ENCODE peak calls at places on chromosomes 6 and 20, in eight cellular contexts. L is adrenal gland, T is BJ, U is breast epithelium, F is spleen, H is Peyer's patch, P is ascending aorta, M is adipocyte. I is an unnamed sample. For H3K27me3, the result is how much of the 10 kb centered on the place peaks cover.

GRCh38 chr6:138346302-138347195 is 31.2 kb upstream of the SMIM28 start:
- DNase-seq in L (no peak), T (peak), U (no peak), F (no peak), H (no peak), P (no peak), M (peak), I (peak)

GRCh38 chr6:11427827-11428245 is 109.7 kb upstream of the TMEM170B start:
- DNase-seq in L (no peak), T (no peak), U (no peak), F (no peak), H (no peak), P (no peak), M (no peak), I (no peak)

GRCh38 chr6:136921936-136922679 is at the start of gene SLC35D3:
- DNase-seq in L (peak), T (no peak), U (no peak), F (peak), H (no peak), P (no peak), M (peak), I (no peak)

GRCh38 chr20:33656010-33656782 is 5.9 kb upstream of the C20orf144 start:
- DNase-seq in L (peak), T (no peak), U (no peak), F (peak), H (no peak), P (no peak), M (no peak), I (no peak)

GRCh38 chr6:41503841-41504525 is 42.2 kb upstream of the FOXP4 start:
- DNase-seq in L (no peak), T (no peak), U (peak), F (no peak), H (no peak), P (no peak), M (peak), I (no peak)

GRCh38 chr6:87154641-87155271 is 609 bp upstream of the ZNF292 start:
- DNase-seq in L (no peak), T (no peak), U (no peak), F (no peak), H (no peak), P (no peak), M (peak), I (peak)

GRCh38 chr6:75101896-75102680 is 103.8 kb downstream of the COL12A1 start:
- DNase-seq in L (no peak), T (peak), U (no peak), F (no peak), H (no peak), P (no peak), M (peak), I (no peak)

GRCh38 chr6:41602864-41603608 is 35.2 kb upstream of the MDFI start:
- DNase-seq in L (peak), T (no peak), U (peak), F (peak), H (peak), P (no peak), M (peak), I (peak)

GRCh38 chr6:21064716-21065340 is 528.7 kb upstream of the SOX4 start:
- DNase-seq in L (no peak), T (peak), U (no peak), F (no peak), H (no peak), P (no peak), M (peak), I (no peak)

GRCh38 chr6:38283734-38284362 is 355.9 kb downstream of the BTBD9 start:
- DNase-seq in L (no peak), T (no peak), U (no peak), F (no peak), H (no peak), P (no peak), M (no peak), I (peak)

GRCh38 chr6:132020138-132020551 is 69.0 kb upstream of the CCN2 start:
- DNase-seq in L (peak), T (no peak), U (peak), F (no peak), H (no peak), P (peak), M (peak), I (peak)

GRCh38 chr6:100138346-100139022 is 144.5 kb upstream of the MCHR2 start:
- DNase-seq in L (no peak), T (no peak), U (no peak), F (no peak), H (no peak), P (no peak), M (no peak), I (no peak)

GRCh38 chr6:5537967-5538366 is 276.7 kb downstream of the FARS2 start:
- DNase-seq in L (no peak), T (peak), U (no peak), F (no peak), H (no peak), P (no peak), M (peak), I (peak)

DNA sequence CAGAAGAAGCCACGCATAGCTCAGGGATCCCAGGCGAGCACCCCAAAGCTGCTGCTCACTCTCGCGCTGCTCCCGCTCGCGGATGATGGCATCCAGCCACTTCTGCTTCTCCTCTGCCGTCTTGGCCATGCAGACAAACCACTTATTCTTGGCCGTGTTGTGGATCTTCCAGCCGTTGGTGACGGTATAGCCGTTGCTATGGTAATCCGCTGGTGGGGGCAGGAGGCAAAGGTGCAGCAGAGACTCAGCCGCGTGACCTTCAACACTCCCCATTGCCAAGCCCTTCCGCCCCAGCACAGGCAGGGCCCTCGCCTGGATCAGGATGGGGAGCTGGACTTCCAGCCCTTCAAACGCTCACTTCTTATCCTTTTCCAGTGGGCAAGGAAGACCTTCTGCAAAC is 136.9 kb downstream of the PREX1 start:
- DNase-seq in L (peak), T (no peak), U (no peak), F (peak), H (no peak), P (no peak), M (no peak), I (no peak)
- H3K27me3 ChIP-seq in L (under half), T (under half), U (under half), F (under half), H (under half), P (under half), M (under half), I (under half)

GRCh38 chr6:107320126-107320525 is 139.2 kb downstream of the PDSS2 start:
- DNase-seq in L (no peak), T (no peak), U (no peak), F (no peak), H (no peak), P (no peak), M (peak), I (no peak)
- H3K27me3 ChIP-seq in L (under half), T (under half), U (under half), F (under half), H (under half), P (under half), M (under half), I (under half)

GRCh38 chr20:2691663-2692035 is 931 bp upstream of the EBF4 start:
- DNase-seq in L (no peak), T (no peak), U (no peak), F (no peak), H (no peak), P (no peak), M (no peak), I (no peak)

GRCh38 chr20:2691127-2691526 is 1.5 kb upstream of the EBF4 start:
- DNase-seq in L (no peak), T (no peak), U (no peak), F (no peak), H (no peak), P (no peak), M (no peak), I (no peak)

GRCh38 chr20:2690718-2691117 is 1.9 kb upstream of the EBF4 start:
- DNase-seq in L (no peak), T (no peak), U (no peak), F (no peak), H (no peak), P (no peak), M (no peak), I (no peak)

GRCh38 chr20:2692036-2692885 is at the start of gene EBF4:
- DNase-seq in L (peak), T (no peak), U (peak), F (peak), H (no peak), P (no peak), M (peak), I (no peak)

DNA sequence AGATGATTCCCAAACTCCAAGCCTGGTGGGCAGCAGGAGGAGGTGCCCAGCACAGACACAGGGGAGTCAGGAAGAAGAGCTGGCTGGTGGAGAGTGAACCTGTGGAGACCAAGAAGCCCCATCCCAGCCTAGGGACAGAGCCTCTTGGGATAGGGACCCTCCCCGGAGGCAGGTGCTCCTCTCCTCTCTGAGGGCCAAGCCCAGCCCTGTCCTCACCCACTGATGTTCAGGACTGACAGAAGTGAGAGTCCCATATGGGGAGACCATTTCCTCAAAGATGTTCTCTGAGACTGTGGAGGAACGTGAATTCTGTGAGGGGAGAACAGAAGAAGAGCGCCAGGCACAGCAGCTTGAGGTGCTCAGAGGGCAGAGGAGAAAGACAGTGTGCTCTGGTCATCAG is 2.4 kb upstream of the EBF4 start:
- DNase-seq in L (no peak), T (no peak), U (no peak), F (no peak), H (no peak), P (no peak), M (no peak), I (no peak)
- H3K27me3 ChIP-seq in L (under half), T (under half), U (under half), F (under half), H (under half), P (under half), M (under half), I (under half)

DNA sequence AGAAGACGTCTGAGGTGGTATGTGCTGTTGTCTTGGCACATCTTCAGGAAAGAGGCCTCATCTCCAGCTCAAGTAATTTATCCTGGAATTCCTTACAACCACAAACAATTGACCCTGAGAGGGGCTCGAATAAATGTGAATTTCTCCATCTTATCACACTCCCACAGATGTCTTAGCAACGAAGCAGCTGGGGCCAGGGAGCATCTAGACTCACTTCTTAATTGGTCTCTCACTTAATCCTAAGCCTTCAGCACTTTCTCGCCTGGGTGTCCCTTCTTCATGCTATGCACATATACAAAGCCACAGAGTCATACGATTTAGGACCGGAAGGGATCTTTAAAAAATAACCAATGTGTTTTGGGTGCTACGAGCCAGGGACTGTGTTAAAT is 27.1 kb downstream of the PCK1 start:
- DNase-seq in L (no peak), T (no peak), U (no peak), F (peak), H (no peak), P (no peak), M (no peak), I (no peak)
- H3K27me3 ChIP-seq in L (under half), T (under half), U (under half), F (under half), H (under half), P (under half), M (half or more), I (under half)

DNA sequence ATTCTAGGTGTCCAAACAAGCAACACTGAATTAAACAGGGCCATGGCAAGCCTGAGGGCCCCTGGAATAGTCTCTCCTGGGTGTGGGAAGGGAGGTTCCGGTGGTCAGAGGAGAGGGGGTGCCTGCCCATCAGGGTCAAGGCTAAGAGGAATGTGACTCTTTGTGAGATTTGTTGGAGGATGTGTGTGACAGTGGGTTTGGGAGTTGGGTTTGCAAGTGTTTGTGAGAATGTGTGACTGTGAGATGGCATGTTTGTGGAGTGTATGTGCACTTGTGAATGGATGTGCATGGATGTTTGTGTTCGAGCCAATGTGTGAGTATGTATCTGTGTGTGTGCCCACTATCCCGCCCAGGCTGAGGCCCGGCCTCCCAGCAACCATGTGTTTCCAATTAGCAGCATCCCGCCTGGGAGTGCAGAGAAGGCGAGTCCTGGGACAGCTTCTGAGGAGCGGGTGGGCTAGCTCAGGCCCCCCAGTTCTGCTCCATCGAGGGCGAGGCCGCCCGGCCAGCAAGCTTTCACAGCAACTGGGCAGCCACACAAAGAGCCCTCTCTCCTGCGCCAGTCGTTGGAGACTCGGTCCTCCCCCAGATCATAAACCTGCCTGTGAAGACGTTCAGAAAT is 12.6 kb downstream of the FOXC1 start:
- DNase-seq in L (no peak), T (no peak), U (no peak), F (no peak), H (no peak), P (no peak), M (no peak), I (no peak)
- H3K27me3 ChIP-seq in L (under half), T (under half), U (under half), F (under half), H (under half), P (under half), M (under half), I (under half)

DNA sequence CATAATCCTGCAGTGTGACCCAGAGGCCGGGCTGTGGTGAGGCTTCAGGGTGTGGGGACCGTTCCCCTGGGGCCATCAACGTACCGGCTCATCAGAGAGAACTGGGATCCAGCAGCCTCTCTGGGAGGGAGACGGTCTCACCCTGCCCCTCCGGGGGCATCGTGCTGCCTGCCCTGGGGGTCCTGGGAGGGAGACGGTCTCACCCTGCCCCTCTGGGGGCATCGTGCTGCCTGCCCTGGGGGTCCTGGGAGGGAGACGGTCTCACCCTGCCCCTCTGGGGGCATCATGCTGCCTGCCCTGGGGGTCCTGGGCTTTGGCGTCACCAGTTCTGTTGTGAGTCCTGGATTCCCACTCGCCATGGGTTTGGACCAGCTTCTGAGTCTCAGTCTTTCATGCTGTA is 17.1 kb downstream of the SMOC2 start:
- DNase-seq in L (no peak), T (no peak), U (no peak), F (no peak), H (no peak), P (no peak), M (no peak), I (no peak)
- H3K27me3 ChIP-seq in L (under half), T (under half), U (under half), F (under half), H (under half), P (under half), M (under half), I (under half)

DNA sequence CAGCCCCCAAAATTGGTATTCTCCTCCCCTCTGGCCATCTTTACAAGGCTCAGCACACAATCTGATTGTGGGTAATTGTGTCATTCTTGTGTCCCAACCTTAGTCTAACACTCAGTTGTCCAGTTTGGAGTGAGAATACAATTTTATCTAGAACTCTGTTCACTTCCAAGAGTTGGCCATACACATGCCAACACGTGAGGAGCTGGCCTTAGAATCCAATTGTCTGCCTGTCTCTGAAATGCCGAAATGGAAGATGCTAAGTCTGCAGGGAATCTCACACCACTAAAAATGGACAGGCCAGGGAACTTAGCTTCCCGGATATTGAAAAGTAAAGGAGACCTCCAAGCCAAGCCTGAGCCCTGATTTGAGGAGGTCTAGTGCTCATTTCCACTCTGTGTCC is 12.3 kb downstream of the FOXA2 start:
- DNase-seq in L (no peak), T (no peak), U (no peak), F (no peak), H (no peak), P (no peak), M (no peak), I (no peak)
- H3K27me3 ChIP-seq in L (half or more), T (under half), U (half or more), F (under half), H (under half), P (under half), M (half or more), I (under half)

DNA sequence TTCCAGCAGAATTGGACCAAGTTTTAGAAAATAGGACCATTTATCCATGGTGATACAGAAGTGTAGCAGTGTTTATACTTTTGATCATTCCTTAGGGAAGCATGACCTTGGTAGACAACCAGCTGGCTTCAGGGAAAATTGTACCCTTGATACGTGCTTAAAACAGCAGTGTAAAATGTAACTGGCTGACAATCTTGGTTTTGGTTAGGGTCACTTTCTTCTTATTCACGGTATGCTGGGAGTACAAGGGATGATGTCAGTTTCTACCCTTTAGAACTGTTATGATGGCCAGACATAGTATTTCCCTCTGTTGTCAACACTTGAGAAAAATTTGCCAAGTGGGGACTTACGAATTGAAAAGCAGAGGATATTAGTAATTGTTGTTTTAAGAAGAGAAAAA is 157.1 kb downstream of the BCKDHB start:
- DNase-seq in L (no peak), T (no peak), U (no peak), F (no peak), H (no peak), P (no peak), M (no peak), I (no peak)
- H3K27me3 ChIP-seq in L (under half), T (under half), U (under half), F (under half), H (under half), P (under half), M (under half), I (under half)

DNA sequence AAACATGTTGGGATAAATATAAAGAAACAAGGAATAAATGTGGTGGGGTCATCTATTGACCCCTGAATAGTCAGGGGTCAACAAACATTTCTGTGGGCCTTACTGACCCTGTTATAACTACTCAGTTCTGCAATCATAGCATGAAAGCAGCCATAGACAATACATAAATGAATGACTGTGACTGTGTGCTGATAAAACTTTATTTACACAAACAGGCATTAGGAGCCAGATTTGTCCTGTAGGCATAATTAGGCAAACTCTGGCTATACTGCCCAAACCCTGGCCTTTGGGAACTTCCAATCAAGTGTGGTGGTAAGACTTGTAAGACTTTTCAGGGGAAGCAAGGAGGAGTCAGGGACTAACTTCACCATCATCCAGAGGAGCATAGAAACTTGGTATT is 222.7 kb downstream of the KHDC1L start:
- DNase-seq in L (no peak), T (no peak), U (no peak), F (no peak), H (no peak), P (no peak), M (no peak), I (no peak)
- H3K27me3 ChIP-seq in L (under half), T (under half), U (under half), F (under half), H (under half), P (under half), M (under half), I (under half)